ENCODE peak calls at places on chromosomes 13 and 19, in six cellular contexts. X is activated naive CD8-positive, alpha-beta T cell treated with anti-CD3 and anti-CD28 coated beads, Interleukin-2, amount 50 U/mL, for 24 hours; R is GM12864; L is GM23248; P is effector CD4-positive, alpha-beta T cell; B is fibroblast of the conjunctiva. S is an unnamed sample.

GRCh38 chr19:50481351-50482149 is 4.9 kb upstream of the GARIN5A start:
- DNase-seq in P (no peak), R (no peak), L (no peak), B (no peak), X (no peak), S (no peak)

GRCh38 chr13:34764246-34764645 is 177.8 kb upstream of the NBEA start:
- DNase-seq in R (no peak), P (no peak), B (no peak), X (no peak), L (no peak), S (no peak)

GRCh38 chr19:55907286-55907685 is 24.9 kb downstream of the NLRP13 start:
- DNase-seq in X (no peak), P (no peak), L (no peak), B (no peak), R (no peak), S (no peak)

GRCh38 chr19:36488816-36489138 is 584 bp downstream of the ZNF566 start:
- DNase-seq in X (no peak), R (peak), L (no peak), P (no peak), B (no peak), S (peak)

GRCh38 chr19:7845390-7846179 is 15.6 kb downstream of the EVI5L start:
- DNase-seq in B (no peak), L (no peak), R (no peak), X (no peak), P (no peak), S (no peak)

GRCh38 chr19:38255759-38256052 is 468 bp downstream of the PPP1R14A start:
- DNase-seq in L (no peak), R (no peak), B (no peak), X (no peak), P (no peak), S (no peak)

GRCh38 chr19:55626350-55626749 is 2.0 kb upstream of the ZNF784 start:
- DNase-seq in R (peak), L (no peak), P (peak), B (no peak), X (peak), S (no peak)

GRCh38 chr13:111922086-111922485 is 144.9 kb upstream of the SOX1 start:
- DNase-seq in B (no peak), R (no peak), P (no peak), L (no peak), X (no peak), S (no peak)

GRCh38 chr19:56253737-56254136 is 18.8 kb upstream of the EDDM13 start:
- DNase-seq in B (peak), P (no peak), X (no peak), R (peak), L (peak), S (peak)

GRCh38 chr13:27379694-27380596 is 44.5 kb upstream of the GTF3A start:
- DNase-seq in R (no peak), P (peak), L (peak), X (peak), B (no peak), S (peak)

GRCh38 chr19:8209111-8209964 is at the start of gene CERS4:
- DNase-seq in P (peak), L (peak), B (peak), X (peak), R (no peak), S (peak)

GRCh38 chr13:34731486-34731885 is 210.6 kb upstream of the NBEA start:
- DNase-seq in B (no peak), P (no peak), L (no peak), R (no peak), X (no peak), S (no peak)

GRCh38 chr19:38839816-38840582 is 8.4 kb upstream of the ECH1 start:
- DNase-seq in P (no peak), B (no peak), R (no peak), L (peak), X (no peak), S (no peak)

GRCh38 chr13:79628463-79628862 is 147.5 kb downstream of the NDFIP2 start:
- DNase-seq in L (no peak), B (no peak), P (no peak), X (no peak), R (no peak), S (peak)

GRCh38 chr13:42649761-42650289 is 75.9 kb downstream of the TNFSF11 start:
- DNase-seq in P (no peak), L (no peak), R (no peak), X (no peak), B (no peak), S (no peak)

GRCh38 chr13:43596924-43597598 is 189.7 kb downstream of the ENOX1 start:
- DNase-seq in P (no peak), L (no peak), X (no peak), R (no peak), B (no peak), S (no peak)

GRCh38 chr19:38155453-38155852 is 68.6 kb downstream of the DPF1 start:
- DNase-seq in B (no peak), R (no peak), X (no peak), L (peak), P (no peak), S (no peak)

GRCh38 chr13:37194428-37194861 is 89.0 kb upstream of the CSNK1A1L start:
- DNase-seq in P (no peak), X (no peak), R (no peak), L (peak), B (peak), S (peak)

GRCh38 chr13:95176611-95177259 is 124.5 kb downstream of the ABCC4 start:
- DNase-seq in R (no peak), L (no peak), P (no peak), B (no peak), X (no peak), S (peak)